ENCODE peak calls at places on chromosomes 2 and 18, in six cellular contexts. K, E, W, Y, U and X are unnamed samples.

GRCh38 chr18:28267276-28267675 is 90.3 kb upstream of the CDH2 start:
- DNase-seq in K (no peak), E (no peak), W (no peak), Y (no peak), U (no peak), X (peak)

GRCh38 chr2:131035112-131035825 is 58.0 kb downstream of the FAM168B start:
- DNase-seq in K (no peak), E (no peak), W (no peak), Y (no peak), U (no peak), X (no peak)

GRCh38 chr2:199485732-199486335 is 28.1 kb upstream of the SATB2 start:
- DNase-seq in K (peak), E (peak), W (no peak), Y (peak), U (peak), X (no peak)

GRCh38 chr2:240296104-240296406 is 139.4 kb upstream of the GPC1 start:
- DNase-seq in K (no peak), E (no peak), W (no peak), Y (no peak), U (no peak), X (no peak)

GRCh38 chr2:99729104-99729503 is 239.3 kb upstream of the REV1 start:
- DNase-seq in K (no peak), E (no peak), W (no peak), Y (no peak), U (peak), X (no peak)

GRCh38 chr18:56532176-56532840 is 106.1 kb downstream of the TXNL1 start:
- DNase-seq in K (no peak), E (peak), W (no peak), Y (no peak), U (peak), X (no peak)

GRCh38 chr18:79764131-79764530 is 33.6 kb upstream of the KCNG2 start:
- DNase-seq in K (no peak), E (no peak), W (no peak), Y (no peak), U (no peak), X (no peak)

GRCh38 chr2:7572460-7572859 is 655.2 kb downstream of the RNF144A start:
- DNase-seq in K (no peak), E (no peak), W (no peak), Y (no peak), U (no peak), X (no peak)

GRCh38 chr2:143909577-143909976 is 610.3 kb downstream of the ZEB2 start:
- DNase-seq in K (no peak), E (no peak), W (no peak), Y (no peak), U (no peak), X (no peak)

GRCh38 chr2:30947686-30948085 is 140.4 kb upstream of the CAPN13 start:
- DNase-seq in K (no peak), E (no peak), W (no peak), Y (no peak), U (no peak), X (no peak)

GRCh38 chr2:119644186-119644585 is 34.8 kb upstream of the TMEM177 start:
- DNase-seq in K (no peak), E (no peak), W (no peak), Y (no peak), U (no peak), X (no peak)

GRCh38 chr2:46276652-46277051 is 20.6 kb upstream of the EPAS1 start:
- DNase-seq in K (no peak), E (no peak), W (no peak), Y (no peak), U (no peak), X (no peak)

GRCh38 chr18:12908706-12909105 is 24.7 kb upstream of the PTPN2 start:
- DNase-seq in K (no peak), E (no peak), W (no peak), Y (no peak), U (no peak), X (no peak)

GRCh38 chr2:16008856-16009255 is 68.5 kb downstream of the MYCN start:
- DNase-seq in K (no peak), E (no peak), W (no peak), Y (no peak), U (no peak), X (no peak)

GRCh38 chr2:219851801-219852481 is 224.5 kb downstream of the SLC4A3 start:
- DNase-seq in K (peak), E (peak), W (no peak), Y (no peak), U (peak), X (no peak)